ENCODE peak calls at places on chromosomes 7 and 10, in four cellular contexts. V is choroid plexus epithelial cell, I is WTC11, E is cardiac muscle cell. X is an unnamed sample.

GRCh38 chr10:59830601-59831259 is 75.6 kb downstream of the CCDC6 start:
- DNase-seq in V (peak), I (peak), E (peak), X (peak)

GRCh38 chr7:22319424-22320403 is 37.2 kb downstream of the RAPGEF5 start:
- DNase-seq in V (no peak), I (no peak), E (no peak), X (peak)

GRCh38 chr7:128387663-128388485 is 21.9 kb downstream of the IMPDH1 start:
- DNase-seq in V (peak), I (peak), E (peak), X (peak)

GRCh38 chr10:126156012-126156411 is 232.3 kb downstream of the ADAM12 start:
- DNase-seq in V (no peak), I (no peak), E (no peak), X (no peak)

GRCh38 chr7:25025218-25025671 is 45.3 kb upstream of the OSBPL3 start:
- DNase-seq in V (peak), I (no peak), E (peak), X (no peak)

GRCh38 chr7:136348542-136348941 is 371.4 kb upstream of the MTPN start:
- DNase-seq in V (no peak), I (no peak), E (no peak), X (no peak)

GRCh38 chr7:116552616-116553015 is 27.8 kb downstream of the CAV1 start:
- DNase-seq in V (peak), I (no peak), E (no peak), X (no peak)

GRCh38 chr7:9083837-9084236 is 650.4 kb downstream of the NXPH1 start:
- DNase-seq in V (no peak), I (no peak), E (peak), X (peak)

GRCh38 chr7:151117041-151117440 is 30.8 kb downstream of the AGAP3 start:
- DNase-seq in V (no peak), I (no peak), E (no peak), X (no peak)

GRCh38 chr7:1158203-1159126 is 1.5 kb downstream of the ZFAND2A start:
- DNase-seq in V (no peak), I (no peak), E (no peak), X (no peak)

GRCh38 chr10:8051109-8051781 is 3.2 kb upstream of the GATA3 start:
- DNase-seq in V (no peak), I (no peak), E (no peak), X (no peak)

GRCh38 chr7:7889791-7890568 is 78.6 kb upstream of the GLCCI1 start:
- DNase-seq in V (no peak), I (no peak), E (no peak), X (no peak)

GRCh38 chr7:142611566-142612250 is 137.6 kb upstream of the PRSS1 start:
- DNase-seq in V (peak), I (no peak), E (no peak), X (no peak)

GRCh38 chr7:154373951-154374350 is 321.8 kb downstream of the DPP6 start:
- DNase-seq in V (no peak), I (no peak), E (no peak), X (no peak)

GRCh38 chr7:77913977-77914607 is 115.5 kb downstream of the PHTF2 start:
- DNase-seq in V (peak), I (no peak), E (no peak), X (no peak)

GRCh38 chr7:77907281-77907680 is 108.7 kb downstream of the PHTF2 start:
- DNase-seq in V (no peak), I (no peak), E (no peak), X (no peak)

GRCh38 chr7:77908664-77909063 is 110.1 kb downstream of the PHTF2 start:
- DNase-seq in V (no peak), I (no peak), E (no peak), X (no peak)

GRCh38 chr7:77912293-77912692 is 113.7 kb downstream of the PHTF2 start:
- DNase-seq in V (no peak), I (no peak), E (no peak), X (no peak)

DNA sequence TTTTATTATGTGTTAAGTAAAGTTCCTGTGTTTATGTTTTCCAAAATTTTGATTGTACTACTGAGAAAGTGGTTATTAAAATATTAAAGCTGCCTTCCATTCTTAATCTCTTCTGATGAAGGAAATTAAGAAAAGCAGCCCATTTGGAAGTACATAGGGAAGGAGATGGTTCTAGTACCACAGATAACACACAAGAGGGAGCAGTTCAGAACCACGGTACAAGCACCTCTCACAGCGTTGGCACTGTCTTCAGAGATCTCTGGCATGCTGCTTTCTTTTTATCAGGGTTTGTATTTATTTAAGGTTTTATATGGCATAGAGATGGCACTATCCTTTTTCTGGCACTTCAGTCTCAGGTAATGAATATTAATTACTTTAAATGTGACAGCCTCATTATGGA is 111.6 kb downstream of the PHTF2 start:
- DNase-seq in V (peak), I (no peak), E (no peak), X (no peak)
- TF ChIP-seq CTCF in V (peak), I (no peak), E (peak), X (no peak)

GRCh38 chr10:61064356-61064755 is 120.4 kb upstream of the RHOBTB1 start:
- DNase-seq in V (no peak), I (no peak), E (no peak), X (no peak)

GRCh38 chr10:61068471-61068870 is 124.5 kb upstream of the RHOBTB1 start:
- DNase-seq in V (peak), I (no peak), E (no peak), X (no peak)

GRCh38 chr10:61067683-61068336 is 123.8 kb upstream of the RHOBTB1 start:
- DNase-seq in V (no peak), I (no peak), E (no peak), X (no peak)

GRCh38 chr10:61065010-61065409 is 121.0 kb upstream of the RHOBTB1 start:
- DNase-seq in V (no peak), I (no peak), E (no peak), X (no peak)

GRCh38 chr10:61066661-61067353 is 122.8 kb upstream of the RHOBTB1 start:
- DNase-seq in V (no peak), I (no peak), E (no peak), X (no peak)
- TF ChIP-seq CTCF in V (no peak), I (no peak), E (no peak), X (no peak)

DNA sequence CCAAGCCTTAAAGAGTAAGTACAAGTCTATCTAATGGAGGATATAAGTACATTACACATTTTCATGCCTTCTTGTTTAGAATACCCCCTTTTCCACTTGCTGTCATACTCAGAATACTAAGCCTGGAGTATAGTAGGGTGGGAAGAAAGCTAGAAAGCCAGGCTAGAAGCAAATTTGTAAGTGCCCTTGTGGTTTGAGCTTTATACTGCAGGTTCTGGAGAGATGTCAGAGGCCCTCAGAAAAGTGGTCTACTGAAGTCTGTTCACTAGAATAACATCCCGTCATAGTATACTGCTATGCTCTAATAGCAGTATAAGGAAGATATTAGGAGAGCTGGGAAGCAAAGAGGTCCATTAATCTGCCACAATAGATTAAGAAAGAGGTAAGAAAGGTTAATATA is 62.7 kb downstream of the HPSE2 start:
- DNase-seq in V (no peak), I (no peak), E (no peak), X (no peak)
- TF ChIP-seq CTCF in V (no peak), I (no peak), E (no peak), X (no peak)

GRCh38 chr7:130384841-130385599 is 4.7 kb downstream of the CPA1 start:
- DNase-seq in V (no peak), I (no peak), E (no peak), X (no peak)

GRCh38 chr7:130385600-130386066 is 5.3 kb downstream of the CPA1 start:
- DNase-seq in V (no peak), I (no peak), E (no peak), X (no peak)

GRCh38 chr7:130386876-130387275 is 6.6 kb downstream of the CPA1 start:
- DNase-seq in V (no peak), I (no peak), E (no peak), X (no peak)

GRCh38 chr7:130383187-130383980 is 3.1 kb downstream of the CPA1 start:
- DNase-seq in V (no peak), I (no peak), E (no peak), X (no peak)

GRCh38 chr7:130384371-130384801 is 4.1 kb downstream of the CPA1 start:
- DNase-seq in V (no peak), I (no peak), E (no peak), X (no peak)
- TF ChIP-seq CTCF in V (no peak), I (no peak), E (no peak), X (no peak)

GRCh38 chr10:69467928-69468770 is 16.9 kb downstream of the TSPAN15 start:
- DNase-seq in V (no peak), I (no peak), E (no peak), X (no peak)
- TF ChIP-seq CTCF in V (no peak), I (no peak), E (no peak), X (no peak)

GRCh38 chr7:18004372-18004771 is 23.3 kb downstream of the PRPS1L1 start:
- DNase-seq in V (peak), I (no peak), E (no peak), X (no peak)
- TF ChIP-seq CTCF in V (no peak), I (no peak), E (no peak), X (no peak)

X was measured in BE2C.